ENCODE peak calls at places on chromosomes 5 and 9, in five cellular contexts. X is ascending aorta, G is coronary artery, F is HepG2, K is progenitor cell of endocrine pancreas. W is an unnamed sample.

GRCh38 chr9:35797311-35798109 is 6.1 kb downstream of the NPR2 start:
- DNase-seq in F (no peak), G (no peak), X (peak; percentile 13), K (no peak), W (no peak)

GRCh38 chr5:2905741-2906140 is 154.3 kb upstream of the IRX2 start:
- DNase-seq in F (no peak), G (peak; percentile 3), X (no peak), K (no peak), W (no peak)

GRCh38 chr5:91499943-91500531 is 116.9 kb upstream of the ARRDC3 start:
- DNase-seq in G (no peak), K (no peak), X (no peak), F (peak; percentile 30), W (peak; percentile 20)

GRCh38 chr9:96087669-96088299 is 212.3 kb downstream of the ERCC6L2 start:
- DNase-seq in K (peak; percentile 25), G (no peak), X (no peak), F (no peak), W (no peak)

GRCh38 chr9:125493384-125493783 is 213.6 kb downstream of the MAPKAP1 start:
- DNase-seq in X (no peak), G (no peak), F (peak; percentile 84), K (no peak), W (no peak)

GRCh38 chr9:37452611-37453010 is 12.6 kb downstream of the ZBTB5 start:
- DNase-seq in X (peak; percentile 22), G (peak; percentile 31), F (no peak), K (no peak), W (no peak)

GRCh38 chr5:180872419-180872818 is 11.3 kb upstream of the ZFP62 start:
- DNase-seq in K (no peak), F (no peak), X (no peak), G (no peak), W (no peak)

GRCh38 chr9:122226758-122227575 is 1.8 kb downstream of the LHX6 start:
- DNase-seq in F (no peak), K (no peak), X (no peak), G (no peak), W (no peak)

GRCh38 chr9:132670816-132671371 is 630 bp downstream of the GTF3C4 start:
- DNase-seq in X (peak; percentile 66), F (no peak), G (no peak), K (peak; percentile 29), W (peak; percentile 16)

GRCh38 chr5:171872666-171873065 is 87.0 kb downstream of the SMIM23 start:
- DNase-seq in K (no peak), G (no peak), X (no peak), F (no peak), W (no peak)

GRCh38 chr9:14400658-14400995 is 86.7 kb upstream of the NFIB start:
- DNase-seq in K (no peak), G (peak; percentile 81), F (peak; percentile 35), X (peak; percentile 73), W (peak; percentile 59)

GRCh38 chr5:138840100-138840499 is 35.0 kb downstream of the LRRTM2 start:
- DNase-seq in F (no peak), G (no peak), K (no peak), X (no peak), W (no peak)

GRCh38 chr5:14039576-14039975 is 95.1 kb upstream of the DNAH5 start:
- DNase-seq in K (no peak), F (no peak), X (no peak), G (no peak), W (peak; percentile 66)

GRCh38 chr5:179256229-179257189 is 88.8 kb downstream of the ADAMTS2 start:
- DNase-seq in K (no peak), F (no peak), X (peak; percentile 62), G (no peak), W (no peak)

GRCh38 chr5:132807163-132807838 is 5.8 kb upstream of the SOWAHA start:
- DNase-seq in F (peak; percentile 99), X (peak; percentile 52), G (no peak), K (no peak), W (no peak)

GRCh38 chr5:75523275-75523674 is 11.6 kb downstream of the POLK start:
- DNase-seq in X (no peak), G (no peak), F (peak; percentile 67), K (no peak), W (no peak)

GRCh38 chr9:113998529-113999255 is 79.4 kb downstream of the AMBP start:
- DNase-seq in F (no peak), G (peak; percentile 68), K (no peak), X (peak; percentile 60), W (no peak)

GRCh38 chr9:2655411-2655901 is 33.9 kb downstream of the VLDLR start:
- DNase-seq in K (no peak), X (no peak), G (no peak), F (no peak), W (peak; percentile 89)

GRCh38 chr5:57817001-57817453 is 334.4 kb upstream of the ACTBL2 start:
- DNase-seq in G (no peak), F (no peak), X (no peak), K (no peak), W (peak; percentile 20)

GRCh38 chr5:154467655-154468354 is 10.2 kb downstream of the HAND1 start:
- DNase-seq in K (peak; percentile 82), F (peak; percentile 31), G (no peak), X (peak; percentile 80), W (peak; percentile 89)

GRCh38 chr9:36101916-36102741 is 34.4 kb upstream of the GLIPR2 start:
- DNase-seq in K (no peak), G (no peak), F (peak; percentile 57), X (peak; percentile 68), W (peak; percentile 98)

GRCh38 chr5:54663876-54664275 is 146.3 kb downstream of the SNX18 start:
- DNase-seq in X (peak; percentile 88), F (no peak), K (no peak), G (no peak), W (peak; percentile 97)

GRCh38 chr9:90099262-90099982 is 494.6 kb downstream of the GADD45G start:
- DNase-seq in G (no peak), X (no peak), K (no peak), F (peak; percentile 12), W (no peak)
- TF ChIP-seq CTCF in G (peak; percentile 32), X (peak; percentile 68), K (peak; percentile 52), F (peak; percentile 72), W (peak; percentile 42)

DNA sequence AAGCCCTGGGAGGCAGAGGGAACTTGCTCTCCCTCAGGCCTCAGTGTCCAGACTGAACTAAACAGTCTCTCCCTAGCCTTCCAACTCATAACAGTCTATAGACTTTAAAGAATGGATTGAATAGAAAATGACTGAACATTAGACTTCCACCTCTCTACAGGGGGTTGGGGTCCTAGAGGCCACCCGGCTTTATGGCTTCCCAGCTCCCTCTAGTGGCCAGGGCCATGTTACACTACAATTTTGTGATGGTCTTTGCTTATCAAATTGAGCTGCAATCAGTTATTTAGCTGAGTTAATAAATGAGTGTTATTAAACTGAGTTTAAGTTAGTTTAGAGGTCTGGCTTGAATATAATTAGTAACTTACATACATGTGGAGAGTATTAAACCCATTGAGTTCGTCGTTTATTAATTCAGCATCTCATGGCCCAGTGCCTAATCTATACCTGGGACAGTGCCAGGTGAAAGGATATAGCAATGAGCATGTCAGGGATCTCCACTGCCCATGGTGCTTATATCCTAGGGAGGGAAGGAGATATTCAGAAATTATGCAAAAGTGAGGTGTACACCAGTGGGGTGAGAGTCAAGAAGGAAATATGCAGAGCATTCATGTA is 105.2 kb downstream of the SH3TC2 start:
- DNase-seq in X (no peak), K (peak; percentile 32), G (no peak), F (peak; percentile 14), W (no peak)
- TF ChIP-seq CTCF in X (peak; percentile 72), K (peak; percentile 89), G (peak; percentile 33), F (peak; percentile 72), W (peak; percentile 86)

GRCh38 chr5:44808435-44809214 is at the start of gene MRPS30:
- DNase-seq in G (peak; percentile 96), X (peak; percentile 97), K (peak; percentile 77), F (peak; percentile 99), W (peak; percentile 99)
- TF ChIP-seq CTCF in G (no peak), X (peak; percentile 43), K (peak; percentile 55), F (peak; percentile 70), W (peak; percentile 24)

GRCh38 chr5:33162057-33162456 is 278.7 kb upstream of the TARS1 start:
- DNase-seq in F (no peak), K (no peak), G (no peak), X (no peak), W (no peak)

GRCh38 chr5:33166971-33167370 is 273.8 kb upstream of the TARS1 start:
- DNase-seq in K (no peak), G (no peak), F (no peak), X (no peak), W (no peak)

GRCh38 chr5:33167541-33167940 is 273.2 kb upstream of the TARS1 start:
- DNase-seq in F (no peak), K (no peak), X (no peak), G (no peak), W (no peak)

GRCh38 chr5:33170414-33170813 is 270.4 kb upstream of the TARS1 start:
- DNase-seq in G (no peak), X (no peak), F (no peak), K (no peak), W (no peak)

GRCh38 chr5:33166522-33166921 is 274.2 kb upstream of the TARS1 start:
- DNase-seq in G (no peak), K (no peak), X (no peak), F (no peak), W (no peak)
- TF ChIP-seq CTCF in G (no peak), K (no peak), X (no peak), F (no peak), W (no peak)